ENCODE peak calls at places on chromosome 7, in five cellular contexts. Q, A, P, Y and T are unnamed samples.

GRCh38 chr7:111408726-111409125 is 153.6 kb downstream of the IMMP2L start:
- DNase-seq in Q (no peak), A (no peak), P (no peak), Y (no peak), T (no peak)

GRCh38 chr7:8261711-8262695 is at the start of gene ICA1:
- DNase-seq in Q (peak), A (no peak), P (peak), Y (peak), T (no peak)

GRCh38 chr7:90749774-90750173 is 153.7 kb downstream of the CDK14 start:
- DNase-seq in Q (no peak), A (no peak), P (no peak), Y (no peak), T (no peak)

GRCh38 chr7:134925766-134926165 is 60.5 kb upstream of the AGBL3 start:
- DNase-seq in Q (no peak), A (no peak), P (no peak), Y (no peak), T (no peak)

GRCh38 chr7:157851501-157852067 is 514.8 kb downstream of the DNAJB6 start:
- DNase-seq in Q (peak), A (peak), P (peak), Y (peak), T (no peak)

GRCh38 chr7:116672596-116673503 is 854 bp downstream of the MET start:
- DNase-seq in Q (peak), A (no peak), P (no peak), Y (no peak), T (no peak)

GRCh38 chr7:12761691-12762090 is 74.3 kb downstream of the ARL4A start:
- DNase-seq in Q (no peak), A (no peak), P (no peak), Y (no peak), T (no peak)

GRCh38 chr7:2355079-2356008 is 717 bp downstream of the EIF3B start:
- DNase-seq in Q (no peak), A (no peak), P (peak), Y (peak), T (no peak)

GRCh38 chr7:13155188-13155587 is 467.8 kb downstream of the ARL4A start:
- DNase-seq in Q (no peak), A (no peak), P (no peak), Y (no peak), T (no peak)

GRCh38 chr7:123643495-123644428 is 11.9 kb upstream of the LMOD2 start:
- DNase-seq in Q (peak), A (no peak), P (no peak), Y (no peak), T (peak)

GRCh38 chr7:77327932-77328628 is 88.1 kb downstream of the GSAP start:
- DNase-seq in Q (no peak), A (peak), P (no peak), Y (peak), T (no peak)

GRCh38 chr7:66961096-66961495 is 34.3 kb downstream of the SBDS start:
- DNase-seq in Q (no peak), A (no peak), P (no peak), Y (no peak), T (no peak)

GRCh38 chr7:92206672-92207071 is 27.7 kb upstream of the LRRD1 start:
- DNase-seq in Q (no peak), A (no peak), P (no peak), Y (no peak), T (no peak)

GRCh38 chr7:100394077-100394476 is 20.8 kb downstream of the PILRA start:
- DNase-seq in Q (no peak), A (no peak), P (no peak), Y (no peak), T (no peak)

GRCh38 chr7:87876040-87876758 is at the start of the genes DBF4 and SLC25A40:
- DNase-seq in Q (peak), A (peak), P (peak), Y (peak), T (peak)

GRCh38 chr7:87875151-87876039 is 765 bp downstream of the SLC25A40 start:
- DNase-seq in Q (no peak), A (no peak), P (no peak), Y (peak), T (no peak)

GRCh38 chr7:87872356-87872755 is 3.8 kb downstream of the SLC25A40 start:
- DNase-seq in Q (no peak), A (no peak), P (no peak), Y (no peak), T (no peak)

GRCh38 chr7:87876759-87877234 is 504 bp downstream of the DBF4 start:
- DNase-seq in Q (peak), A (peak), P (peak), Y (peak), T (peak)

DNA sequence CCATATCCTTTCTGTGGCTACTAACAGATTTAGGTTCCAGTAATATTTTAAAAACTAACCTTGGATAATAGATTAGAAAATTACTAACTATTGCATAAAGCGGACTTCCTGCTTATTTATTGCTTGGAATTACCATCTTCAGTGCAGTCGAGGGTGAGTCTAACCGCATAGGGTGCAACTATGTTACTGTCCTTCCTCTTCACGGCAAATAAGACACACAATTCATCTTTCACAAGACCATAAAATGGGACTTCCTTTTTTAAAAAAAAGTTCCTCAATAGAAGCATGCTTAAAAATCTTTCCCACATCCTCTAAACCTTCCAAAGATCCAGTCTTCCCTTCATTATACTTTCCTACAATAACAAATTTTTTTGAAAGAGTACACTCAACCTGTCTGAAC is 2.1 kb downstream of the SLC25A40 start:
- DNase-seq in Q (no peak), A (no peak), P (no peak), Y (peak), T (no peak)
- H3K27ac ChIP-seq in Q (no peak), A (no peak), P (no peak), Y (peak), T (no peak)

GRCh38 chr7:50660040-50660829 is 95.0 kb upstream of the DDC start:
- DNase-seq in Q (no peak), A (peak), P (no peak), Y (peak), T (no peak)
- H3K27ac ChIP-seq in Q (no peak), A (no peak), P (no peak), Y (no peak), T (no peak)

GRCh38 chr7:55032069-55032699 is 13.4 kb downstream of the EGFR start:
- DNase-seq in Q (no peak), A (no peak), P (no peak), Y (no peak), T (no peak)
- H3K27ac ChIP-seq in Q (no peak), A (no peak), P (no peak), Y (no peak), T (peak)

GRCh38 chr7:50709151-50709550 is 73.5 kb downstream of the GRB10 start:
- DNase-seq in Q (no peak), A (no peak), P (no peak), Y (no peak), T (no peak)

GRCh38 chr7:50710441-50711154 is 72.1 kb downstream of the GRB10 start:
- DNase-seq in Q (no peak), A (no peak), P (no peak), Y (no peak), T (no peak)

GRCh38 chr7:50704844-50705243 is 77.9 kb downstream of the GRB10 start:
- DNase-seq in Q (no peak), A (no peak), P (no peak), Y (no peak), T (no peak)

GRCh38 chr7:50706469-50706937 is 76.2 kb downstream of the GRB10 start:
- DNase-seq in Q (no peak), A (no peak), P (no peak), Y (no peak), T (no peak)

DNA sequence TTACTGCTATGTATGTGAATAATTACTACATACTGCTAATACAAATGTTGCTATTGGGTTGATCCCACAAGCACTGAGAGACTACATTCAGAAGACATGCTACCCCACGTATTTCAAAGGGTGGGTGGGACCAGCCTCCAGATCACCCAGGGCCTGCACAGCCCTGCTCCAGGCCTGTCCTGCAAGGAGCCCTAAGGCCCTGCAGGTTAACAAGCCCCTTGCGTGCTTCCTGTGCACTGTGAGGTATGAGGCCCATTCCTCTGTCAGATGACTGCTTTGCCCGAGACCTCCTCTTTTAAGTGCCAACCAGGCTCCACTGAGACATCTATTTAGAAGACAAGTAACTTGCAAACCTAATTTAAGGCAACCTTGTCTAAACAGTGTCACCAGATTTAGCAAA is 75.1 kb downstream of the GRB10 start:
- DNase-seq in Q (no peak), A (no peak), P (no peak), Y (no peak), T (no peak)
- H3K27ac ChIP-seq in Q (no peak), A (no peak), P (no peak), Y (no peak), T (no peak)

GRCh38 chr7:155203882-155204691 is 93.6 kb upstream of the INSIG1 start:
- DNase-seq in Q (no peak), A (no peak), P (no peak), Y (no peak), T (no peak)

GRCh38 chr7:155203059-155203881 is 94.4 kb upstream of the INSIG1 start:
- DNase-seq in Q (no peak), A (no peak), P (no peak), Y (no peak), T (no peak)

GRCh38 chr7:155201325-155202087 is 96.2 kb upstream of the INSIG1 start:
- DNase-seq in Q (peak), A (no peak), P (no peak), Y (no peak), T (no peak)

GRCh38 chr7:155204744-155205367 is 92.8 kb upstream of the INSIG1 start:
- DNase-seq in Q (no peak), A (no peak), P (no peak), Y (no peak), T (no peak)

GRCh38 chr7:155202106-155202871 is 95.4 kb upstream of the INSIG1 start:
- DNase-seq in Q (no peak), A (no peak), P (no peak), Y (no peak), T (no peak)
- H3K27ac ChIP-seq in Q (no peak), A (no peak), P (no peak), Y (no peak), T (no peak)

DNA sequence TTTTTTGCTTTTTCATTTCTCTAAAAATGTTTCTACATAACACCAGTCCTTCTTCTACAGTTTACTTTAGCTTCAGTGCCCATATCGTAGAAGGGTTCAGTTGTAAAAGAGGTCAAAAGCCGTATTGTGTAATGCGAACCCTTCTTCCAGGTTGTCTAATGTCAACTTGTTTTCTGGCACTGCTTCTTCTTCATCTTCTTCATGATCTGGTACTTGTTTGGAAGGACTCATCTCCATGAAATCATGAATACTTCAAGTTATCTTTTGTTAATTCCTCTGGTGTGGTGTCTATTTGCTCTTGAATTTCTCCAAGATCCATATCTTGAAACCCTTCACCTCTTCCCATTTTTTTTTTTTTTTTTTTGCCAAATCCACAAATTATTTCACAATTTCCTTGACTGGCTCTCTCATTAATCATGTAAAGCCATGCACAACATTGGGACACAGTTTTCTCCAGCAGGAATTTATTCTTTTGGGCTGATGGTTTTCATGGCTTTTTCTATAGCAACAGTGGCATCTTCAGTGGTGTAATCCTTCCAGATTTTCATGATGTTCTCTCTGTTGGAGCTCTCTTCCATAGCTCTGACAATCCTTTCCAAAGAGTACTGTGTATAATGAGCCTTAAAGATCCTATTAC is 85.1 kb downstream of the CPED1 start:
- DNase-seq in Q (no peak), A (no peak), P (no peak), Y (no peak), T (no peak)
- H3K27ac ChIP-seq in Q (no peak), A (no peak), P (no peak), Y (no peak), T (no peak)